ENCODE peak calls at places on chromosomes 6 and 20, in five cellular contexts. Q, G, A, M and T are unnamed samples.

GRCh38 chr6:118080547-118080946 is 173.5 kb downstream of the SLC35F1 start:
- DNase-seq in Q (no peak), G (no peak), A (no peak), M (no peak), T (no peak)

GRCh38 chr6:5125152-5126006 is 40.2 kb downstream of the PPP1R3G start:
- DNase-seq in Q (no peak), G (no peak), A (peak), M (no peak), T (no peak)

GRCh38 chr6:109714611-109715010 is 23.5 kb downstream of the FIG4 start:
- DNase-seq in Q (no peak), G (no peak), A (no peak), M (no peak), T (no peak)

GRCh38 chr6:84356907-84357306 is 129.5 kb upstream of the CEP162 start:
- DNase-seq in Q (no peak), G (no peak), A (no peak), M (no peak), T (no peak)

GRCh38 chr6:32387946-32388345 is 16.2 kb upstream of the TSBP1 start:
- DNase-seq in Q (no peak), G (no peak), A (no peak), M (no peak), T (no peak)

GRCh38 chr6:155185544-155185943 is 78.3 kb upstream of the CLDN20 start:
- DNase-seq in Q (no peak), G (peak), A (peak), M (no peak), T (no peak)

GRCh38 chr6:72950114-72950860 is 275.0 kb downstream of the KHDC1L start:
- DNase-seq in Q (peak), G (no peak), A (peak), M (no peak), T (no peak)

GRCh38 chr6:41222513-41222912 is 5.6 kb upstream of the TREML4 start:
- DNase-seq in Q (no peak), G (no peak), A (no peak), M (no peak), T (no peak)

GRCh38 chr20:7741866-7742265 is 198.4 kb downstream of the HAO1 start:
- DNase-seq in Q (no peak), G (no peak), A (no peak), M (no peak), T (no peak)

GRCh38 chr20:58073945-58074920 is 154.2 kb downstream of the ANKRD60 start:
- DNase-seq in Q (no peak), G (no peak), A (no peak), M (no peak), T (peak)

GRCh38 chr20:58571942-58572666 is 56.9 kb upstream of the APCDD1L start:
- DNase-seq in Q (peak), G (no peak), A (no peak), M (no peak), T (peak)

GRCh38 chr6:15090145-15090579 is 155.7 kb upstream of the JARID2 start:
- DNase-seq in Q (no peak), G (no peak), A (no peak), M (peak), T (peak)

GRCh38 chr6:37303891-37304503 is 46.1 kb upstream of the TMEM217 start:
- DNase-seq in Q (no peak), G (no peak), A (peak), M (no peak), T (no peak)

GRCh38 chr20:34954905-34955231 is 738 bp downstream of the GSS start:
- DNase-seq in Q (peak), G (no peak), A (no peak), M (no peak), T (no peak)

GRCh38 chr20:1503564-1504227 is 12.5 kb upstream of the SIRPB2 start:
- DNase-seq in Q (peak), G (peak), A (peak), M (peak), T (peak)

GRCh38 chr6:166068768-166069167 is 98.9 kb downstream of the TBXT start:
- DNase-seq in Q (no peak), G (no peak), A (no peak), M (no peak), T (no peak)

GRCh38 chr6:36830577-36830976 is 8.7 kb downstream of the CPNE5 start:
- DNase-seq in Q (no peak), G (no peak), A (no peak), M (no peak), T (no peak)

GRCh38 chr6:145656128-145656527 is 79.2 kb downstream of the EPM2A start:
- DNase-seq in Q (no peak), G (no peak), A (no peak), M (no peak), T (no peak)

GRCh38 chr6:12844284-12845223 is 128.0 kb downstream of the PHACTR1 start:
- DNase-seq in Q (no peak), G (no peak), A (peak), M (peak), T (no peak)

GRCh38 chr6:43910149-43910637 is 140.2 kb downstream of the VEGFA start:
- DNase-seq in Q (no peak), G (no peak), A (no peak), M (no peak), T (no peak)

GRCh38 chr6:39665871-39666270 is 59.3 kb downstream of the KIF6 start:
- DNase-seq in Q (no peak), G (no peak), A (no peak), M (no peak), T (no peak)

GRCh38 chr6:16985484-16986284 is 116.2 kb upstream of the STMND1 start:
- DNase-seq in Q (no peak), G (no peak), A (no peak), M (no peak), T (no peak)

GRCh38 chr6:169312658-169313346 is 59.2 kb upstream of the THBS2 start:
- DNase-seq in Q (no peak), G (no peak), A (no peak), M (no peak), T (no peak)

GRCh38 chr6:125986295-125986955 is at the start of gene TRMT11:
- DNase-seq in Q (peak), G (peak), A (peak), M (peak), T (peak)

GRCh38 chr6:3022765-3023662 is 23.3 kb downstream of the NQO2 start:
- DNase-seq in Q (no peak), G (peak), A (no peak), M (no peak), T (peak)

GRCh38 chr6:44779130-44779826 is 391.8 kb downstream of the CDC5L start:
- DNase-seq in Q (no peak), G (no peak), A (no peak), M (no peak), T (no peak)